ENCODE peak calls at places on chromosomes 7 and 10, in ten cellular contexts. W, S, N, B, I, M, D, X, H and T are unnamed samples. For H3K9me3, the result is how much of the 10 kb centered on the place peaks cover.

GRCh38 chr7:142629588-142630260 is 119.5 kb upstream of the PRSS1 start:
- DNase-seq in D (no peak), M (no peak), X (no peak), N (no peak), H (peak), W (no peak), S (no peak), B (no peak), I (no peak), T (no peak)

GRCh38 chr10:114507449-114507848 is 103.1 kb upstream of the AFAP1L2 start:
- DNase-seq in I (peak), S (peak), M (peak), W (peak), B (peak), D (no peak), H (no peak), N (peak), X (peak), T (no peak)

GRCh38 chr7:75596727-75597614 is 104.9 kb downstream of the SPDYE5 start:
- DNase-seq in D (no peak), S (no peak), B (no peak), M (no peak), X (no peak), W (peak), I (no peak), N (no peak), H (peak), T (no peak)

GRCh38 chr10:97182327-97182990 is 3.3 kb downstream of the SLIT1 start:
- DNase-seq in H (no peak), W (no peak), N (no peak), I (no peak), S (no peak), B (no peak), X (no peak), M (no peak), D (peak), T (no peak)

GRCh38 chr7:108805808-108806397 is 236.2 kb downstream of the DNAJB9 start:
- DNase-seq in W (peak), H (peak), B (no peak), D (no peak), M (no peak), N (no peak), S (no peak), I (no peak), X (no peak), T (peak)

GRCh38 chr7:156015237-156016020 is 203.2 kb upstream of the SHH start:
- DNase-seq in I (no peak), D (no peak), H (no peak), X (no peak), M (no peak), B (no peak), S (peak), W (no peak), N (no peak), T (no peak)

GRCh38 chr7:23353172-23353571 is 54.0 kb downstream of the MALSU1 start:
- DNase-seq in I (no peak), D (no peak), B (no peak), N (no peak), X (no peak), H (no peak), S (no peak), M (no peak), W (no peak), T (no peak)

GRCh38 chr10:61464461-61465215 is 11.5 kb upstream of the TMEM26 start:
- DNase-seq in H (peak), B (no peak), I (no peak), S (no peak), X (no peak), W (no peak), D (no peak), M (no peak), N (no peak), T (no peak)

GRCh38 chr7:101163281-101164070 is 1.9 kb downstream of the VGF start:
- DNase-seq in H (no peak), W (peak), I (no peak), D (peak), N (no peak), B (no peak), X (no peak), S (no peak), M (no peak), T (peak)

GRCh38 chr10:49304137-49304536 is 5.2 kb downstream of the C10orf71 start:
- DNase-seq in I (no peak), M (no peak), D (no peak), W (no peak), X (no peak), H (no peak), S (no peak), N (no peak), B (no peak), T (no peak)

GRCh38 chr10:4296165-4296564 is 511.2 kb upstream of the KLF6 start:
- DNase-seq in N (no peak), D (no peak), S (no peak), H (no peak), W (no peak), B (no peak), X (no peak), M (no peak), I (no peak), T (no peak)

GRCh38 chr10:109889867-109890266 is 33.4 kb downstream of the XPNPEP1 start:
- DNase-seq in X (no peak), I (no peak), M (no peak), B (no peak), H (peak), S (no peak), N (no peak), W (no peak), D (no peak), T (no peak)

GRCh38 chr7:132650498-132650897 is 74.2 kb upstream of the PLXNA4 start:
- DNase-seq in D (no peak), S (no peak), N (no peak), H (peak), W (peak), B (no peak), I (no peak), X (no peak), M (no peak), T (no peak)

GRCh38 chr10:104096692-104097091 is 11.0 kb upstream of the COL17A1 start:
- DNase-seq in S (peak), M (no peak), N (no peak), H (no peak), X (no peak), B (no peak), I (no peak), W (no peak), D (no peak), T (no peak)

GRCh38 chr10:82757907-82758306 is 882.9 kb downstream of the NRG3 start:
- DNase-seq in S (no peak), M (no peak), X (no peak), D (no peak), H (no peak), W (no peak), N (no peak), B (no peak), I (no peak), T (no peak)

GRCh38 chr7:119826547-119826946 is 446.4 kb upstream of the KCND2 start:
- DNase-seq in M (no peak), S (no peak), W (no peak), N (no peak), I (no peak), D (no peak), X (no peak), B (no peak), H (no peak), T (no peak)

GRCh38 chr10:44673245-44673999 is 237.7 kb upstream of the TMEM72 start:
- DNase-seq in D (no peak), X (no peak), N (no peak), B (no peak), I (peak), S (no peak), M (no peak), H (no peak), W (no peak), T (no peak)

GRCh38 chr10:120387326-120387725 is 69.7 kb upstream of the PLPP4 start:
- DNase-seq in I (no peak), W (no peak), N (no peak), S (no peak), B (no peak), X (no peak), H (no peak), D (no peak), M (no peak), T (no peak)

GRCh38 chr7:48938539-48938938 is 14.2 kb downstream of the CDC14C start:
- DNase-seq in N (no peak), H (no peak), W (no peak), I (no peak), M (peak), S (no peak), D (no peak), X (peak), B (no peak), T (no peak)

GRCh38 chr7:20331912-20332317 is 1.2 kb downstream of the ITGB8 start:
- DNase-seq in X (no peak), W (no peak), H (no peak), S (no peak), B (peak), D (no peak), I (no peak), M (no peak), N (peak), T (peak)

DNA sequence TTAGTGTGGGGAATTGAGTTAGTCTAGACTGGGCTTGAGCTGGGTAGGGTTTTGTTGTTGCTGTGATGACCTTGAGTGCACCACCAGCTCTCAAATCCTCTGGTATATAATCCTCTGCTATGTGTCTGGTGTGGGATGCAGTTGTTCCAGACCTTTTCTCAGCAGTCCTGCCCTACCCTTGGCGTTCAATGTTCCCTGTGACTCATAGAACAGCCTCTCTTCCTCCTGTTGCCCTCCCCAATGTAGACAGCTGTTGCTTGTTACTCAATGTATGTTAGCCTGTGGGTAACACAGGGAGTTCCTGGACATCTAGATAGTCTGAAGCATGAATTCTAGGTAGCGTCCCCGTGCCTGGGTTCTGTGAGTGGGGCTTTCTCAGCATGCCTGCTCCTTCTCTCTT is 19.8 kb downstream of the ACBD7 start:
- DNase-seq in D (no peak), M (no peak), S (no peak), I (no peak), H (peak), W (no peak), B (no peak), X (no peak), N (no peak), T (no peak)
- H3K9me3 ChIP-seq in D (under half), M (under half), S (under half), I (under half), H (under half), W (under half), B (under half), X (under half), N (under half), T (under half)

GRCh38 chr10:71836594-71836970 is 14.5 kb downstream of the PSAP start:
- DNase-seq in H (no peak), B (no peak), N (no peak), I (no peak), D (no peak), X (no peak), W (no peak), M (no peak), S (no peak), T (no peak)
- TF ChIP-seq POLR2A in H (no peak), B (no peak), N (no peak), I (no peak), D (no peak), X (no peak), W (no peak), M (no peak), S (no peak), T (no peak)

GRCh38 chr10:21830037-21830436 is 173.5 kb downstream of the DNAJC1 start:
- DNase-seq in N (no peak), D (no peak), W (no peak), X (no peak), B (no peak), S (no peak), H (no peak), M (no peak), I (no peak), T (no peak)
- H3K9me3 ChIP-seq in N (half or more), D (half or more), W (half or more), X (half or more), B (under half), S (under half), H (under half), M (under half), I (under half), T (under half)

GRCh38 chr7:87152897-87153641 is 816 bp downstream of the DMTF1 start:
- DNase-seq in B (peak), D (peak), S (peak), N (peak), I (peak), W (peak), H (peak), X (peak), M (no peak), T (peak)

GRCh38 chr7:87151701-87152111 is 547 bp upstream of the DMTF1 start:
- DNase-seq in S (no peak), W (no peak), M (no peak), I (no peak), B (no peak), H (no peak), X (no peak), D (no peak), N (no peak), T (no peak)

GRCh38 chr7:87154166-87154565 is 1.9 kb downstream of the DMTF1 start:
- DNase-seq in N (no peak), X (no peak), M (no peak), B (no peak), I (no peak), D (no peak), H (no peak), S (no peak), W (no peak), T (no peak)

GRCh38 chr7:87151002-87151505 is 1.2 kb upstream of the DMTF1 start:
- DNase-seq in M (no peak), D (no peak), B (no peak), H (no peak), X (no peak), I (no peak), W (no peak), S (no peak), N (no peak), T (no peak)

GRCh38 chr7:87152112-87152896 is at the start of gene DMTF1:
- DNase-seq in S (peak), B (peak), M (peak), X (peak), I (peak), D (peak), N (peak), H (peak), W (peak), T (peak)
- TF ChIP-seq POLR2A in S (peak), B (peak), M (peak), X (no peak), I (peak), D (peak), N (peak), H (peak), W (peak), T (peak)

DNA sequence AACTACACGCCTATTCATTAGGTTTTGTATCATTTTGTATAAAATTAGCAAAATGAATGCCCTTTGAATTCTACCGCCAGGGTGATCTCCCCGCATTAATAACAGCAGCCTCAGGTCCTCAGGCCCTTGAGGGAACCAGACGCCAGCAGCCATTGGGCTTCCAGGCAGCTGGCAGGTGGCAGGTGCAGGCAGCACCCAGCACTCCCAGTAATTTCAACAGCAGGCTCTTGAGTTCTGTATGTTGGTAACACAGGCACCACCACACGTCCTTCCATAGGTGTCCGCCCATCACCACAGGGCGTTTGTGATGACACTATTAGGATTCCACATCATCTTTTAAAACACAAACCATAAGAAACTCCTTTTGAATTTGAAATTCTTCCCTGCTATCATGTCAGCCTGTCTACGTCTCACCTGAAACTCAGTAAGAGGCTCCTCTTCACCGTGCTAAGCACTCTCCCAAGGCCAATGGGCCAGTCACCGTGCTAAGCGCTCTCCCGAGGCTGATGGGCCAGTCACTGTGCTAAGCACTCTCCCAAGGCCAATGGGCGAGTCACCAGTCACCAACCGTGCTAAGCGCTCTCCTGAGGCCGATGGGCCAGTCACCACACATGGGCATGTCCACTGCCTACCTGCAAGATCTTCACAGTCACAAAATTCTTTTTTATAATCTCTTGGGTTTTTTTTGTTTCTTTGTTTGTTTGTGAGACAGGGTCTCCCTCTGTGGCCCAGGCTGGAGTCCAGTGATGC is 509.3 kb downstream of the PTPRN2 start:
- DNase-seq in W (no peak), M (no peak), D (peak), I (no peak), S (peak), B (no peak), X (no peak), H (no peak), N (no peak), T (peak)
- H3K9me3 ChIP-seq in W (under half), M (under half), D (under half), I (under half), S (under half), B (under half), X (under half), H (half or more), N (under half), T (under half)

DNA sequence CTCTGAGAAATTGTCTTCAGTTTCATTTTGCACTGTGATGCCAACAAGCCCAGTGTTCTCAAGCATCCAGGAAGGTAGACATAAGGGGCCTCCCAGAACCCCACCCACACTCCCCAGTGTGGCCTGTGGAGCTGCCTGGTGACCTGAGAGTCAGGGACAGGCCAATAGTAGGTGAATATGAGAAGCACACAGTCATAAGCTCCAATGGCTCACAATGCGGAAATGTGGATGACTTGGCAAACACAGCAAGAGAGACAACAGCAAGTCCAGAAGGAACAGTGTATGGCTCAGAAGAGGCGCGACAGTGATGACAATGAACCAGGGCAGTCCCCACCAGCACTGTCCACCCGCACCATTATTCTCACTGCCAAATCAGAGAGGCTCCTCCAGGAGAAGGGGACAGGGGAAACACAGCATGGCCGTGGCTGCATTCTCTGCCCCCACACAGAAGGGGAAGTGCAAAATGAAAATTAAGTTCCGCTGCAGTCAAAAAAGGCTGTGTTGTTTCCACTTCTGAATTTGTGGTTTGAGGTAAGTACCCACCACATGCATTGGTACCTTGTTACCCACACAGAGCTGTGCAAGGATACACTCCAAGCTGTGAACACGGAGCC is 419.8 kb downstream of the GRID1 start:
- DNase-seq in M (no peak), N (no peak), S (no peak), H (no peak), I (no peak), B (no peak), X (no peak), W (no peak), D (no peak), T (no peak)
- TF ChIP-seq POLR2A in M (no peak), N (no peak), S (no peak), H (no peak), I (no peak), B (no peak), X (no peak), W (no peak), D (no peak), T (no peak)

GRCh38 chr10:132918264-132918616 is 24.1 kb downstream of the CFAP46 start:
- DNase-seq in I (no peak), N (no peak), S (no peak), X (no peak), H (no peak), W (no peak), D (peak), M (no peak), B (no peak), T (no peak)

GRCh38 chr10:132921086-132921485 is 21.3 kb downstream of the CFAP46 start:
- DNase-seq in I (no peak), M (no peak), N (no peak), S (no peak), W (no peak), X (no peak), H (no peak), B (no peak), D (peak), T (no peak)

GRCh38 chr10:132920101-132920925 is 22.1 kb downstream of the CFAP46 start:
- DNase-seq in H (no peak), D (peak), B (no peak), M (no peak), N (no peak), S (no peak), I (no peak), W (no peak), X (no peak), T (no peak)

GRCh38 chr10:132918617-132919373 is 23.6 kb downstream of the CFAP46 start:
- DNase-seq in S (peak), I (no peak), M (no peak), D (peak), H (no peak), W (no peak), N (no peak), B (peak), X (no peak), T (no peak)

GRCh38 chr10:132919374-132920100 is 22.8 kb downstream of the CFAP46 start:
- DNase-seq in B (no peak), W (no peak), S (no peak), H (no peak), D (peak), N (no peak), M (no peak), I (no peak), X (no peak), T (no peak)
- H3K9me3 ChIP-seq in B (under half), W (under half), S (under half), H (under half), D (under half), N (under half), M (under half), I (under half), X (under half), T (under half)

GRCh38 chr7:74061840-74062539 is 21.6 kb upstream of the LIMK1 start:
- DNase-seq in B (peak), S (peak), I (peak), D (peak), H (peak), X (peak), N (peak), W (peak), M (no peak), T (peak)
- TF ChIP-seq POLR2A in B (peak), S (peak), I (peak), D (no peak), H (no peak), X (no peak), N (peak), W (no peak), M (no peak), T (no peak)